ENCODE peak calls at places on chromosome 17, in eight cellular contexts. M, O, B, S, C, F, A and J are unnamed samples.

GRCh38 chr17:64128787-64129514 is 993 bp downstream of the ERN1 start:
- DNase-seq in M (no peak), O (no peak), B (no peak), S (no peak), C (no peak), F (no peak), A (no peak), J (peak)

GRCh38 chr17:33369876-33370275 is 76.8 kb upstream of the ASIC2 start:
- DNase-seq in M (no peak), O (no peak), B (no peak), S (no peak), C (no peak), F (no peak), A (no peak), J (no peak)

GRCh38 chr17:37844158-37844976 is 79.8 kb upstream of the TBC1D3K start:
- DNase-seq in M (peak), O (peak), B (no peak), S (peak), C (no peak), F (no peak), A (peak), J (peak)

GRCh38 chr17:57803026-57803425 is 46.8 kb downstream of the MRPS23 start:
- DNase-seq in M (no peak), O (no peak), B (no peak), S (no peak), C (no peak), F (no peak), A (no peak), J (peak)

GRCh38 chr17:55265434-55266021 is 768 bp downstream of the HLF start:
- DNase-seq in M (peak), O (no peak), B (no peak), S (peak), C (no peak), F (peak), A (peak), J (no peak)

GRCh38 chr17:60729854-60730253 is 52.2 kb downstream of the BCAS3 start:
- DNase-seq in M (no peak), O (no peak), B (no peak), S (no peak), C (no peak), F (no peak), A (no peak), J (no peak)

GRCh38 chr17:43125133-43125966 is at the start of gene BRCA1:
- DNase-seq in M (peak), O (peak), B (peak), S (peak), C (peak), F (peak), A (peak), J (peak)

GRCh38 chr17:33115351-33115750 is 123.7 kb downstream of the SPACA3 start:
- DNase-seq in M (no peak), O (no peak), B (no peak), S (no peak), C (no peak), F (no peak), A (no peak), J (no peak)

GRCh38 chr17:20234266-20234665 is 225.1 kb downstream of the SPECC1 start:
- DNase-seq in M (peak), O (no peak), B (no peak), S (no peak), C (no peak), F (no peak), A (no peak), J (no peak)

GRCh38 chr17:48612456-48612853 is 1.6 kb upstream of the HOXB7 start:
- DNase-seq in M (no peak), O (no peak), B (peak), S (no peak), C (no peak), F (no peak), A (no peak), J (no peak)

GRCh38 chr17:19327039-19327776 is 35.3 kb downstream of the B9D1 start:
- DNase-seq in M (no peak), O (no peak), B (no peak), S (no peak), C (no peak), F (no peak), A (no peak), J (no peak)

GRCh38 chr17:9421525-9421924 is 154.1 kb downstream of the STX8 start:
- DNase-seq in M (no peak), O (no peak), B (no peak), S (no peak), C (no peak), F (no peak), A (no peak), J (no peak)

GRCh38 chr17:7167832-7168231 is 11.3 kb downstream of the ASGR1 start:
- DNase-seq in M (no peak), O (no peak), B (no peak), S (no peak), C (no peak), F (no peak), A (no peak), J (no peak)

GRCh38 chr17:40522250-40522960 is 21.0 kb upstream of the TNS4 start:
- DNase-seq in M (peak), O (no peak), B (no peak), S (no peak), C (no peak), F (no peak), A (no peak), J (no peak)

GRCh38 chr17:50534222-50534978 is 1.9 kb downstream of the EPN3 start:
- DNase-seq in M (no peak), O (no peak), B (no peak), S (no peak), C (no peak), F (no peak), A (no peak), J (peak)